ENCODE peak calls at places on chromosomes 7 and 10, in nine cellular contexts. X, P, S, I, M, O, T, G and A are unnamed samples.

GRCh38 chr7:30351274-30351673 is 66.9 kb downstream of the ZNRF2 start:
- DNase-seq in X (no peak), T (no peak), G (no peak), S (no peak), O (no peak), M (no peak), P (no peak), I (no peak), A (no peak)

GRCh38 chr7:116674508-116675173 is 2.6 kb downstream of the MET start:
- DNase-seq in O (no peak), G (peak; percentile 56), T (no peak), S (peak; percentile 93), I (no peak), M (no peak), X (no peak), P (no peak), A (no peak)

GRCh38 chr10:26215923-26216576 is 524 bp upstream of the GAD2 start:
- DNase-seq in I (no peak), G (no peak), S (no peak), M (no peak), O (no peak), T (no peak), P (peak; percentile 82), X (no peak), A (no peak)

GRCh38 chr7:135771961-135772638 is 23.5 kb upstream of the FAM180A start:
- DNase-seq in M (peak; percentile 37), O (no peak), T (no peak), G (no peak), S (peak; percentile 46), I (no peak), X (no peak), P (no peak), A (no peak)

GRCh38 chr10:112981553-112981952 is 31.5 kb downstream of the TCF7L2 start:
- DNase-seq in S (no peak), X (no peak), T (no peak), O (no peak), M (no peak), G (no peak), I (no peak), P (no peak), A (no peak)

GRCh38 chr10:1737222-1738061 is at the start of gene ADARB2:
- DNase-seq in M (no peak), S (no peak), P (peak; percentile 94), X (no peak), O (no peak), G (no peak), T (peak; percentile 45), I (no peak), A (no peak)

GRCh38 chr7:16794990-16795389 is 9.8 kb downstream of the AGR2 start:
- DNase-seq in P (no peak), X (no peak), M (no peak), S (no peak), G (no peak), O (no peak), T (no peak), I (no peak), A (no peak)

GRCh38 chr7:27205325-27206280 is 5.7 kb upstream of the HOXA13 start:
- DNase-seq in O (no peak), M (no peak), X (no peak), I (no peak), G (no peak), T (no peak), S (peak; percentile 67), P (no peak), A (peak; percentile 85)

GRCh38 chr10:67527351-67527750 is 168.6 kb downstream of the CTNNA3 start:
- DNase-seq in X (no peak), T (no peak), P (no peak), S (no peak), O (no peak), I (no peak), M (no peak), G (no peak), A (no peak)

GRCh38 chr10:50613150-50613549 is 10.6 kb downstream of the SGMS1 start:
- DNase-seq in S (no peak), X (no peak), O (no peak), G (no peak), M (no peak), P (no peak), I (no peak), T (peak; percentile 29), A (no peak)

GRCh38 chr7:158252081-158252836 is 335.4 kb downstream of the PTPRN2 start:
- DNase-seq in X (no peak), P (peak; percentile 23), S (no peak), G (no peak), M (no peak), O (peak; percentile 37), T (no peak), I (no peak), A (peak; percentile 95)

GRCh38 chr10:108663551-108663950 is 1259.8 kb downstream of the XPNPEP1 start:
- DNase-seq in M (no peak), X (no peak), S (no peak), I (no peak), T (no peak), O (no peak), P (no peak), G (no peak), A (no peak)

GRCh38 chr7:108722561-108722960 is 152.9 kb downstream of the DNAJB9 start:
- DNase-seq in T (no peak), X (no peak), I (no peak), G (no peak), M (no peak), O (no peak), P (no peak), S (no peak), A (no peak)

GRCh38 chr10:3468919-3469638 is 296.5 kb upstream of the PITRM1 start:
- DNase-seq in G (peak; percentile 79), T (peak; percentile 56), O (peak; percentile 77), M (peak; percentile 94), S (peak; percentile 83), I (peak; percentile 62), P (no peak), X (no peak), A (no peak)

DNA sequence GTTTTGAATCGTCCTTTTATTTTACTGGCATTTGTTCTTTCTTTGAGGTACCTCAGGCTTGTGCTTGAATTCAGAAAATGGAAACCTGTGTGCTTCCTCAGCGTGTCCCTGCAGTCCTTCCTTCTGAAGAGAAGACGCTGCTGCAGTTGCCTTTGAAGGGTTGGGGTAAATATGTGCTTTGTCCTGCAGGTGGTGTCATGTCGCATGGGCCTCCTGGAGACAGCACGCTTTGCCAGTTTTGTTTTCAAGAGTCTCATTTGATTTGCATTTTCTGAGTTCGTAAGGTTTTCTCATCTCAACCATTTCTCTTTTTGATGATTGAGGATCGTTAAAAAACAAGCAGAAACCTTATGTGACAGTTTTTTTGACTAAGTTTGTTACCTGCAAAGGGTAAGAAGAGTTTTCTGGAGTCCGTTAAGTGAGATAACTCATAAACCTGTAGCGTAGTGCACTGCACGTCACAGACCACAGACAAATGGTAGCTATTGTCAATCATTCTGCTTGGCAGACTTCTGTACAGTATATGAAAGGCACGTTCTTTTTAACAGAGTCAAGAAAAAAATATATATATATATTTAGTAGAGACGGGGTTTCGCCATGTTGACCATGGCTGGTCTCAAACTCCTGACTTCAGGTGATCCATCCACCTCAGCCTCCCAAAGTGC is 57.0 kb downstream of the CDC123 start:
- DNase-seq in S (peak; percentile 22), M (no peak), X (no peak), T (peak; percentile 58), P (peak; percentile 69), O (no peak), I (no peak), G (peak; percentile 65), A (no peak)
- TF ChIP-seq CTCF in S (peak; percentile 53), M (peak; percentile 35), X (peak; percentile 68), T (peak; percentile 64), P (peak; percentile 71), O (no peak), I (peak; percentile 13), G (peak; percentile 39), A (no peak)

GRCh38 chr10:16770141-16770540 is 47.1 kb downstream of the RSU1 start:
- DNase-seq in M (no peak), P (no peak), T (no peak), I (no peak), G (no peak), X (no peak), O (no peak), S (no peak), A (no peak)

GRCh38 chr10:16773334-16773733 is 43.9 kb downstream of the RSU1 start:
- DNase-seq in S (no peak), O (no peak), P (no peak), M (no peak), T (no peak), I (no peak), X (no peak), G (no peak), A (no peak)

GRCh38 chr10:16770646-16771045 is 46.6 kb downstream of the RSU1 start:
- DNase-seq in P (no peak), G (no peak), S (no peak), I (no peak), M (no peak), O (no peak), X (no peak), T (no peak), A (no peak)

GRCh38 chr10:16765532-16766365 is 51.5 kb downstream of the RSU1 start:
- DNase-seq in P (no peak), I (no peak), G (no peak), S (no peak), T (peak; percentile 31), M (no peak), X (no peak), O (no peak), A (no peak)

DNA sequence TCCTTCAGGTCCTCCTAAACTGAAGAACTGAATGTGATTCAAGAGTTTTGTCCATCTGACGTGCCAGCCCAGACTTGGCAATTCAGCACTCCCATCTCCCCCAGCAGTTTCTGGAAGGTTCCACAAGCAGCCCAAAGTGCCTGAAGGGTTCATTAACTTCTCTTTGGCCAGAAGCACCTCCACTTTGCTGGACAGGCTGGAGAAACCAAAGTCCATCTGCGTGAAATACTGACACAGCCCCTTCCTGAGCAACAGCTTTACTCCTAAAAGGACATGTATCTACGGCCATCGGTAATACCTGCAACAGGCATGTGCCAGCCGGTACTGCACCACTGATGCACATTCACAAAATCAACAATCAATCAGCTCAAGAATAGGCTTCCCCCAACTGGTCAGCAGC is 48.5 kb downstream of the RSU1 start:
- DNase-seq in X (no peak), G (no peak), S (no peak), P (no peak), O (no peak), T (no peak), I (no peak), M (no peak), A (no peak)
- H3K9me3 ChIP-seq in X (no peaks in the 10 kb centered on the region), G (no peaks in the 10 kb centered on the region), S (no peaks in the 10 kb centered on the region), P (no peaks in the 10 kb centered on the region), O (no peaks in the 10 kb centered on the region), T (no peaks in the 10 kb centered on the region), I (no peaks in the 10 kb centered on the region), M (no peaks in the 10 kb centered on the region), A (no peaks in the 10 kb centered on the region)

GRCh38 chr7:44964831-44965440 is 13.9 kb downstream of the MYO1G start:
- DNase-seq in O (no peak), X (no peak), M (no peak), G (no peak), P (no peak), T (no peak), S (no peak), I (no peak), A (no peak)
- TF ChIP-seq CTCF in O (no peak), X (peak; percentile 43), M (no peak), G (no peak), P (no peak), T (no peak), S (no peak), I (no peak), A (no peak)

DNA sequence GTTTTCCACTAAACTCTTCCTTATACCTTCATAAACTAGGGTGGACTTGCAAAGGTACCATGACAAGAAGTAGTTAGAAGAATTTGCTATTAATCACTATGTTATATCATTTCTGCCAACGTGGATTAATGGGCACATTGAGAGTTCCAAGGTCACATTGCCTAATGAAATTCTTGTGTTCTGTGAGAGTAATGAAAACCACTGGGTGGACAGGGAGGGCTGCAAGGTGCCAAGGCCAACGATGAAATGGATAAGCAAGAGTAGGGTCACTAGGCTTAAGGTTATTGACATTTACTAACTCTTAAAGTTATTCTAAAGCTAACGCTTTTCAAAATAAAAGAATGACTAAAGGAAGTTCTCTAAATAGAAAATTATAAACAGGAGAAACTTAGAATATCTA is 6.6 kb upstream of the ABCB4 start:
- DNase-seq in O (no peak), I (no peak), M (no peak), P (no peak), S (no peak), G (no peak), T (no peak), X (no peak), A (no peak)
- H3K9me3 ChIP-seq in O (no peaks in the 10 kb centered on the region), I (no peaks in the 10 kb centered on the region), M (no peaks in the 10 kb centered on the region), P (no peaks in the 10 kb centered on the region), S (no peaks in the 10 kb centered on the region), G (no peaks in the 10 kb centered on the region), T (no peaks in the 10 kb centered on the region), X (no peaks in the 10 kb centered on the region), A (no peaks in the 10 kb centered on the region)